ENCODE peak calls at places on chromosomes 16 and 17, in six cellular contexts. F is AG20443; C is activated naive CD4-positive, alpha-beta T cell treated with Interleukin-2 at 50 U/mL for 16 hours; W is Right ventricle myocardium superior; U is NCI-H510A treated with DMSO at 0.1 percent for 48 hours; A is cardiac muscle cell. B is an unnamed sample.

GRCh38 chr17:64617125-64617780 is 44.9 kb downstream of the SMURF2 start:
- DNase-seq in F (no peak), C (no peak), W (no peak), U (no peak), A (no peak), B (no peak)

GRCh38 chr17:4326608-4327007 is 39.9 kb downstream of the UBE2G1 start:
- DNase-seq in F (no peak), C (no peak), W (no peak), U (no peak), A (no peak), B (no peak)

GRCh38 chr17:59413014-59413725 is 81.7 kb downstream of the YPEL2 start:
- DNase-seq in F (no peak), C (no peak), W (no peak), U (no peak), A (no peak), B (no peak)

GRCh38 chr17:71330099-71330375 is 790.8 kb upstream of the SOX9 start:
- DNase-seq in F (no peak), C (no peak), W (no peak), U (no peak), A (no peak), B (no peak)

GRCh38 chr16:5874899-5875298 is 777.3 kb upstream of the EEF2KMT start:
- DNase-seq in F (no peak), C (no peak), W (no peak), U (no peak), A (no peak), B (no peak)

GRCh38 chr16:85466989-85467388 is 146.1 kb upstream of the GSE1 start:
- DNase-seq in F (no peak), C (no peak), W (no peak), U (no peak), A (no peak), B (no peak)

GRCh38 chr17:49646391-49647255 is 31.3 kb downstream of the SPOP start:
- DNase-seq in F (peak; percentile 45), C (peak; percentile 58), W (no peak), U (no peak), A (no peak), B (peak; percentile 72)

GRCh38 chr17:58337600-58338453 is 9.2 kb upstream of the TSPOAP1 start:
- DNase-seq in F (peak; percentile 92), C (peak; percentile 94), W (peak; percentile 90), U (no peak), A (peak; percentile 86), B (peak; percentile 98)

GRCh38 chr16:81238296-81239011 is at the start of gene BCO1:
- DNase-seq in F (peak; percentile 41), C (no peak), W (no peak), U (peak; percentile 13), A (no peak), B (no peak)

GRCh38 chr16:88533381-88533831 is 36.8 kb upstream of the ZC3H18 start:
- DNase-seq in F (peak; percentile 54), C (no peak), W (no peak), U (no peak), A (no peak), B (no peak)

B was measured in activated CD8-positive, alpha-beta memory T cell treated with anti-CD3 and anti-CD28 coated beads, Interleukin-2, amount 10 ng/mL, durations not matched to agents 7 days and 5 days.